ENCODE peak calls at places on chromosomes 16 and 17, in nine cellular contexts. One of them, this sample, is unnamed.

GRCh38 chr16:57960826-57961472 is 10.0 kb downstream of the CNGB1 start:
- DNase-seq in GM23248: no peak
- DNase-seq in A549: no peak
- DNase-seq in DND-41: no peak
- DNase-seq in CD8-positive, alpha-beta memory T cell: no peak
- DNase-seq in fibroblast of lung: no peak
- DNase-seq in HCT116: no peak
- DNase-seq in uterus: no peak
- DNase-seq in pancreas: no peak
- DNase-seq in this sample: no peak

GRCh38 chr17:8707232-8707590 is 37.4 kb downstream of the CCDC42 start:
- DNase-seq in CD8-positive, alpha-beta memory T cell: no peak
- DNase-seq in fibroblast of lung: no peak
- DNase-seq in A549: no peak
- DNase-seq in pancreas: no peak
- DNase-seq in DND-41: no peak
- DNase-seq in GM23248: no peak
- DNase-seq in uterus: no peak
- DNase-seq in HCT116: no peak
- DNase-seq in this sample: no peak

GRCh38 chr17:30239089-30239462 is 3.6 kb upstream of the SLC6A4 start:
- DNase-seq in fibroblast of lung: no peak
- DNase-seq in uterus: no peak
- DNase-seq in CD8-positive, alpha-beta memory T cell: no peak
- DNase-seq in A549: no peak
- DNase-seq in GM23248: no peak
- DNase-seq in pancreas: no peak
- DNase-seq in HCT116: no peak
- DNase-seq in DND-41: no peak
- DNase-seq in this sample: no peak

GRCh38 chr17:8405499-8406016 is 7.9 kb upstream of the RNF222 start:
- DNase-seq in pancreas: no peak
- DNase-seq in HCT116: no peak
- DNase-seq in DND-41: no peak
- DNase-seq in GM23248: no peak
- DNase-seq in uterus: no peak
- DNase-seq in fibroblast of lung: no peak
- DNase-seq in CD8-positive, alpha-beta memory T cell: no peak
- DNase-seq in A549: no peak
- DNase-seq in this sample: no peak

GRCh38 chr17:57624390-57624789 is 120.7 kb downstream of the CCDC182 start:
- DNase-seq in CD8-positive, alpha-beta memory T cell: no peak
- DNase-seq in DND-41: no peak
- DNase-seq in GM23248: no peak
- DNase-seq in A549: no peak
- DNase-seq in pancreas: no peak
- DNase-seq in HCT116: no peak
- DNase-seq in fibroblast of lung: no peak
- DNase-seq in uterus: no peak
- DNase-seq in this sample: no peak

GRCh38 chr16:75019586-75019985 is 20.8 kb downstream of the ZNRF1 start:
- DNase-seq in A549: no peak
- DNase-seq in pancreas: no peak
- DNase-seq in uterus: no peak
- DNase-seq in CD8-positive, alpha-beta memory T cell: no peak
- DNase-seq in DND-41: no peak
- DNase-seq in HCT116: no peak
- DNase-seq in fibroblast of lung: no peak
- DNase-seq in GM23248: no peak
- DNase-seq in this sample: no peak

GRCh38 chr17:41140360-41141132 is at the start of gene KRTAP4-6:
- DNase-seq in uterus: no peak
- DNase-seq in HCT116: no peak
- DNase-seq in CD8-positive, alpha-beta memory T cell: no peak
- DNase-seq in fibroblast of lung: no peak
- DNase-seq in DND-41: no peak
- DNase-seq in GM23248: peak; percentile 95
- DNase-seq in pancreas: no peak
- DNase-seq in A549: peak; percentile 46
- DNase-seq in this sample: no peak

GRCh38 chr16:53213542-53213941 is 158.8 kb downstream of the CHD9 start:
- DNase-seq in A549: no peak
- DNase-seq in pancreas: no peak
- DNase-seq in DND-41: no peak
- DNase-seq in uterus: no peak
- DNase-seq in HCT116: no peak
- DNase-seq in CD8-positive, alpha-beta memory T cell: no peak
- DNase-seq in GM23248: no peak
- DNase-seq in fibroblast of lung: no peak
- DNase-seq in this sample: no peak

GRCh38 chr16:11681977-11682654 is 13.9 kb downstream of the SNN start:
- DNase-seq in uterus: no peak
- DNase-seq in fibroblast of lung: no peak
- DNase-seq in pancreas: no peak
- DNase-seq in GM23248: no peak
- DNase-seq in A549: no peak
- DNase-seq in DND-41: no peak
- DNase-seq in CD8-positive, alpha-beta memory T cell: no peak
- DNase-seq in HCT116: no peak
- DNase-seq in this sample: no peak

GRCh38 chr16:11682655-11683096 is 14.4 kb downstream of the SNN start:
- DNase-seq in uterus: no peak
- DNase-seq in HCT116: no peak
- DNase-seq in DND-41: no peak
- DNase-seq in CD8-positive, alpha-beta memory T cell: no peak
- DNase-seq in pancreas: no peak
- DNase-seq in fibroblast of lung: peak; percentile 85
- DNase-seq in A549: no peak
- DNase-seq in GM23248: peak; percentile 95
- DNase-seq in this sample: no peak

GRCh38 chr16:11684231-11685025 is 16.2 kb downstream of the SNN start:
- DNase-seq in uterus: no peak
- DNase-seq in HCT116: no peak
- DNase-seq in fibroblast of lung: no peak
- DNase-seq in pancreas: no peak
- DNase-seq in GM23248: no peak
- DNase-seq in A549: no peak
- DNase-seq in DND-41: no peak
- DNase-seq in CD8-positive, alpha-beta memory T cell: no peak
- DNase-seq in this sample: no peak

GRCh38 chr16:11681526-11681925 is 13.3 kb downstream of the SNN start:
- DNase-seq in DND-41: no peak
- DNase-seq in GM23248: no peak
- DNase-seq in CD8-positive, alpha-beta memory T cell: no peak
- DNase-seq in uterus: peak; percentile 13
- DNase-seq in A549: no peak
- DNase-seq in pancreas: no peak
- DNase-seq in HCT116: no peak
- DNase-seq in fibroblast of lung: no peak
- DNase-seq in this sample: no peak

DNA sequence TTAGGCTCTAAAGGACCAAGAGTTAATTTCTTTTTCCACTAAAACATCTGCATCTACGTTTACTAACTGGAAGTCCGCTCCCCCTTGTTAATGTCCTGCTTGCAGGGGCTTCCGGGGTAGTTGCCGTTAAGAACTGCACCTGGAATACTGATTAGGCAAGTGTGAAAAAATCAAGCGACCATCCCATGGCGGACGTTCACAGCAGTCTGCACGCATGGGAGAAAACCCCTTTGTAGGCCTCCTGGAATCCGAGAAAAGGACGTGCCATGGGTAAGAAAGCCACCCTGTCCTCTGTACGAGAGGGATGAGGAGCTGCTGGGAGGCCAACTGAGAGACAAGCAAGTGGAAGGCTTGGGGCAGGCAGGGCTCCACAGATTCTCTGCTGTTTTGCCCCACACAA is 14.9 kb downstream of the SNN start:
- DNase-seq in pancreas: no peak
- DNase-seq in CD8-positive, alpha-beta memory T cell: no peak
- DNase-seq in DND-41: no peak
- DNase-seq in GM23248: no peak
- DNase-seq in fibroblast of lung: no peak
- DNase-seq in HCT116: no peak
- DNase-seq in uterus: no peak
- DNase-seq in A549: no peak
- DNase-seq in this sample: no peak
- H3K4me1 ChIP-seq in pancreas: peaks cover 21% of the 10 kb centered on the region
- H3K4me1 ChIP-seq in CD8-positive, alpha-beta memory T cell: peaks cover 24% of the 10 kb centered on the region
- H3K4me1 ChIP-seq in DND-41: no peaks in the 10 kb centered on the region
- H3K4me1 ChIP-seq in GM23248: peaks cover 30% of the 10 kb centered on the region
- H3K4me1 ChIP-seq in fibroblast of lung: peaks cover 24% of the 10 kb centered on the region
- H3K4me1 ChIP-seq in HCT116: peaks cover 1% of the 10 kb centered on the region
- H3K4me1 ChIP-seq in uterus: peaks cover 3% of the 10 kb centered on the region
- H3K4me1 ChIP-seq in A549: peaks cover 19% of the 10 kb centered on the region
- H3K4me1 ChIP-seq in this sample: peaks cover 26% of the 10 kb centered on the region

DNA sequence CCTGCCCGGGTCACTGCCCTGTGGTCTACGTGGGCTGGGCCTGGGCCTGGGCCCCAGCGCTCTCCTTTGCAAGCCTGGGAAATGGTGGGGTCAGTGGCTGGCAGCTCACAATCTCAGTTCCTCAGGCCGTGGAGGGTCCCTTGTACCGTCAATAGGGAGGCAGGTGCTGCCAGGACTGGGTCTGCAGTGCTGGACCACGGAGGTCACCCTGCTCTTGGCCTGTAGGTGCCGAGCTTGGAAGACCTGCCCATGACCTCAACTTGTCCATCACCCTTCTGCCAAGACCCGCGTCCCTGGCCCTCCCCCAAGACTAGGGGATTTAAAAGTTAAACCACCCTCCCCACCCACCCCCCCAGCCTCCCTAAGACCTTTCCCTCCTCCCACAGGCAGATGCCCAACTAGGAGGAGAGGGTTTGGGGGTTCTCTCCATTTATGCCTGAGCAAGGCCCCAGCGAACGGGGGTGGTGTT is 2.5 kb downstream of the TBX2 start:
- DNase-seq in DND-41: no peak
- DNase-seq in A549: no peak
- DNase-seq in uterus: no peak
- DNase-seq in pancreas: no peak
- DNase-seq in fibroblast of lung: peak; percentile 85
- DNase-seq in HCT116: no peak
- DNase-seq in CD8-positive, alpha-beta memory T cell: no peak
- DNase-seq in GM23248: no peak
- DNase-seq in this sample: no peak
- H3K4me3 ChIP-seq in DND-41: no peak overlapping the region
- H3K4me3 ChIP-seq in A549: no peak overlapping the region
- H3K4me3 ChIP-seq in uterus: peak overlapping the region; percentile 45
- H3K4me3 ChIP-seq in pancreas: peak overlapping the region; percentile 14
- H3K4me3 ChIP-seq in fibroblast of lung: peak overlapping the region; percentile 75
- H3K4me3 ChIP-seq in HCT116: no peak overlapping the region
- H3K4me3 ChIP-seq in CD8-positive, alpha-beta memory T cell: no peak overlapping the region
- H3K4me3 ChIP-seq in GM23248: peak overlapping the region; percentile 92
- H3K4me3 ChIP-seq in this sample: no peak overlapping the region

GRCh38 chr16:725041-725376 is 1.2 kb downstream of the CCDC78 start:
- DNase-seq in uterus: no peak
- DNase-seq in DND-41: no peak
- DNase-seq in CD8-positive, alpha-beta memory T cell: no peak
- DNase-seq in GM23248: no peak
- DNase-seq in fibroblast of lung: no peak
- DNase-seq in A549: no peak
- DNase-seq in pancreas: no peak
- DNase-seq in HCT116: no peak
- DNase-seq in this sample: no peak

GRCh38 chr16:725463-726187 is 618 bp downstream of the CCDC78 start:
- DNase-seq in HCT116: no peak
- DNase-seq in pancreas: no peak
- DNase-seq in fibroblast of lung: no peak
- DNase-seq in DND-41: no peak
- DNase-seq in A549: no peak
- DNase-seq in GM23248: no peak
- DNase-seq in uterus: no peak
- DNase-seq in CD8-positive, alpha-beta memory T cell: no peak
- DNase-seq in this sample: no peak

GRCh38 chr16:723695-724094 is 2.5 kb downstream of the CCDC78 start:
- DNase-seq in A549: no peak
- DNase-seq in uterus: no peak
- DNase-seq in GM23248: no peak
- DNase-seq in pancreas: no peak
- DNase-seq in CD8-positive, alpha-beta memory T cell: no peak
- DNase-seq in HCT116: no peak
- DNase-seq in fibroblast of lung: no peak
- DNase-seq in DND-41: no peak
- DNase-seq in this sample: no peak

GRCh38 chr16:722835-723633 is 2.1 kb downstream of the ANTKMT start:
- DNase-seq in GM23248: no peak
- DNase-seq in pancreas: no peak
- DNase-seq in A549: no peak
- DNase-seq in CD8-positive, alpha-beta memory T cell: no peak
- DNase-seq in uterus: no peak
- DNase-seq in HCT116: no peak
- DNase-seq in DND-41: no peak
- DNase-seq in fibroblast of lung: no peak
- DNase-seq in this sample: no peak

DNA sequence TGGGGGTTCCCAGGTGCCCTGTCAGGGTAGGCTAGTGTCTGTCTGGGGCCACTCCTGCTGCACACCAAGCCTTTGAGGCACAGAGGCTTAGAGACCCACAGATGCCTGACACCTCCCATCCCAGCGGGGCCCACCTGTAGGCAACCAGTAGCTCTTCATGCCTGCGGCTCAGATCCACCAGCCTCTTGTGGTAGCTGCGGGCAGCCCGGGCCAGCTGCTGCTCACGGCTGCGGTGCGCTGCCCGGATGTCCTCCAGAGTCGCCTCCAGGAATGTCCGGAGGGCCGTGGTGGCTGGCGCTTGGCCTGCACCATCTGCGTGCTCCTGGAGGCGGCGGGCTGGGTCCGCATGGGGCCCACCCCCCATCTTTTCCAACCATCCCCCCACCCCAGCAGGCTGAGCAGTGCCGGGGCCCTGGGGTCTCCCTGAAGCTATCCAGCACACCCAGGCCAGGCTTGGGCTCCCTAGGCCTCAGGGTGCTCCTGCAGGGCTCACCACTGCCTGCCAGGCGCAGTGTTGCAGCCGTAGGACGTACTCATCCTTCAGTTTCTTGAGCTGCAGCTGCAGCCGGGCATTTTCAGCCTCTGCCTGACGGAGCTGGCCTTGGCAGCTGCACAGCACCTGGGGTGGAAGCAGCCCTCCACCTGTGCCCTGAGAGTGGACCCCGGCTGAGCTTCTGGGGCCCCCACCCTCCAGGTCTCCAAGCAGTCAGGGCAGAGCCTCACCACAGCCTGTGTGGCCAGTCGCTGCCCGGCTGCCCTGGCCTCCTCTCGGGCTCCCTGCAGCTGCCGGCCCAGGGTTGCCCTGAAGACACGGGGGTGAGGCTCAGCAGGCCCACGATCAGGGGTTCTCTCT is 1.8 kb downstream of the CCDC78 start:
- DNase-seq in uterus: no peak
- DNase-seq in fibroblast of lung: no peak
- DNase-seq in HCT116: no peak
- DNase-seq in CD8-positive, alpha-beta memory T cell: no peak
- DNase-seq in DND-41: no peak
- DNase-seq in pancreas: no peak
- DNase-seq in GM23248: no peak
- DNase-seq in A549: no peak
- DNase-seq in this sample: no peak
- H3K27ac ChIP-seq in uterus: no peak overlapping the region
- H3K27ac ChIP-seq in fibroblast of lung: no peak overlapping the region
- H3K27ac ChIP-seq in HCT116: no peak overlapping the region
- H3K27ac ChIP-seq in CD8-positive, alpha-beta memory T cell: no peak overlapping the region
- H3K27ac ChIP-seq in DND-41: no peak overlapping the region
- H3K27ac ChIP-seq in pancreas: no peak overlapping the region
- H3K27ac ChIP-seq in GM23248: no peak overlapping the region
- H3K27ac ChIP-seq in A549: no peak overlapping the region
- H3K27ac ChIP-seq in this sample: no peak overlapping the region

DNA sequence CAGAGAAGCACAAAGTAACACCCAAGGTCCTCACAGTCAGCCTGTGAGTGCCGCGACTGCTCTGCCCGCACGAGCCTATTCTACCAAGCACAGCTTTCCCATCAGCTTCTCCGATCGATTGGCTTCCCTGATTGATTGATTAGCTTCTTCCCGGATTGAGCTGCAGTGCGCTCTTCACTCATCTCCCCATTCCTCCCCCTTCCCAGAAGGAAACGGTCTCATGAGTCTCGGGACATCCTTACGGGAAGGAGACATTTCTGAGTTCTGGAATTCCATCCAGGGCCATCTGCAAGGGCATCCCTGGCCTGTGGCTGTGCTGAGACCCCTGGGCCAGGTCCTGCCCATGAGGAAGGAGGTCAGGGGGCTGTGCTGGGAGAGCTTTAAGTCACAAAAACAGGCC is 18.0 kb downstream of the PIEZO1 start:
- DNase-seq in fibroblast of lung: no peak
- DNase-seq in uterus: no peak
- DNase-seq in pancreas: no peak
- DNase-seq in CD8-positive, alpha-beta memory T cell: no peak
- DNase-seq in A549: no peak
- DNase-seq in HCT116: no peak
- DNase-seq in DND-41: no peak
- DNase-seq in GM23248: no peak
- DNase-seq in this sample: no peak
- H3K4me1 ChIP-seq in fibroblast of lung: peaks cover 35% of the 10 kb centered on the region
- H3K4me1 ChIP-seq in uterus: peaks cover 42% of the 10 kb centered on the region
- H3K4me1 ChIP-seq in pancreas: no peaks in the 10 kb centered on the region
- H3K4me1 ChIP-seq in CD8-positive, alpha-beta memory T cell: peaks cover 41% of the 10 kb centered on the region
- H3K4me1 ChIP-seq in A549: peaks cover 62% of the 10 kb centered on the region
- H3K4me1 ChIP-seq in HCT116: peaks cover 45% of the 10 kb centered on the region
- H3K4me1 ChIP-seq in DND-41: no peaks in the 10 kb centered on the region
- H3K4me1 ChIP-seq in GM23248: peaks cover 11% of the 10 kb centered on the region
- H3K4me1 ChIP-seq in this sample: peaks cover 27% of the 10 kb centered on the region